ENCODE peak calls at places on chromosomes 1 and 21, in five cellular contexts. O, Y, A, N and J are unnamed samples.

GRCh38 chr1:235996048-235996785 is 68.7 kb downstream of the NID1 start:
- DNase-seq in O (peak; percentile 45), A (no peak), Y (no peak), N (no peak), J (peak; percentile 24)

GRCh38 chr1:94924967-94925366 is 1.9 kb downstream of the CNN3 start:
- DNase-seq in N (no peak), Y (no peak), A (peak; percentile 44), O (no peak), J (no peak)

GRCh38 chr1:150764617-150765090 is 924 bp downstream of the CTSS start:
- DNase-seq in N (no peak), Y (no peak), O (no peak), A (peak; percentile 84), J (no peak)

GRCh38 chr21:44713130-44713529 is 1.8 kb upstream of the TSPEAR start:
- DNase-seq in O (no peak), N (no peak), Y (no peak), A (no peak), J (peak; percentile 19)

GRCh38 chr1:29549001-29549400 is 312.7 kb downstream of the PTPRU start:
- DNase-seq in N (no peak), O (no peak), Y (no peak), A (no peak), J (no peak)

GRCh38 chr1:48851638-48852037 is 74.9 kb upstream of the BEND5 start:
- DNase-seq in O (no peak), N (no peak), A (no peak), Y (no peak), J (no peak)

GRCh38 chr1:203009185-203009584 is 2.0 kb downstream of the TMEM183A start:
- DNase-seq in A (no peak), N (no peak), Y (no peak), O (no peak), J (no peak)

GRCh38 chr1:175129182-175129581 is 61.5 kb downstream of the TNN start:
- DNase-seq in A (peak; percentile 78), N (no peak), Y (no peak), O (no peak), J (no peak)

GRCh38 chr1:244391761-244392160 is 59.9 kb downstream of the ADSS2 start:
- DNase-seq in A (no peak), N (no peak), Y (no peak), O (no peak), J (no peak)

GRCh38 chr1:15100369-15101111 is 53.0 kb upstream of the TMEM51 start:
- DNase-seq in Y (peak; percentile 71), N (peak; percentile 84), O (peak; percentile 69), A (peak; percentile 68), J (no peak)

GRCh38 chr1:74508449-74508848 is 4.0 kb downstream of the LRRC53 start:
- DNase-seq in N (no peak), A (no peak), O (no peak), Y (no peak), J (no peak)

GRCh38 chr1:91900538-91900937 is 14.6 kb upstream of the TGFBR3 start:
- DNase-seq in Y (no peak), N (no peak), O (no peak), A (peak; percentile 94), J (no peak)